ENCODE peak calls at places on chromosomes 6 and 20, in seven cellular contexts. J is effector memory CD4-positive, alpha-beta T cell; L is central memory CD8-positive, alpha-beta T cell; V is ELF-1; Y is H4; P is Daoy; E is cerebellar nuclear complex. C is an unnamed sample.

GRCh38 chr6:13908955-13909381 is 15.8 kb upstream of the RNF182 start:
- DNase-seq in J (peak), L (no peak), V (peak), Y (peak), P (peak), E (peak), C (peak)

GRCh38 chr6:54992789-54993188 is 146.2 kb downstream of the FAM83B start:
- DNase-seq in J (no peak), L (no peak), V (peak), Y (peak), P (no peak), E (no peak), C (peak)

GRCh38 chr20:62668441-62669027 is 26.2 kb downstream of the SLCO4A1 start:
- DNase-seq in J (peak), L (peak), V (peak), Y (peak), P (peak), E (peak), C (peak)

GRCh38 chr6:144710207-144710606 is 425.1 kb downstream of the UTRN start:
- DNase-seq in J (no peak), L (no peak), V (no peak), Y (peak), P (peak), E (no peak), C (no peak)

GRCh38 chr20:53423587-53424146 is 170.0 kb downstream of the ZNF217 start:
- DNase-seq in J (no peak), L (no peak), V (no peak), Y (no peak), P (no peak), E (no peak), C (no peak)

GRCh38 chr6:139871844-139872510 is 497.5 kb upstream of the CITED2 start:
- DNase-seq in J (no peak), L (no peak), V (no peak), Y (no peak), P (no peak), E (no peak), C (no peak)

GRCh38 chr6:34745277-34746103 is 11.8 kb upstream of the SNRPC start:
- DNase-seq in J (no peak), L (no peak), V (no peak), Y (peak), P (peak), E (no peak), C (no peak)

GRCh38 chr20:33210371-33210770 is 6.8 kb upstream of the BPIFA3 start:
- DNase-seq in J (no peak), L (no peak), V (no peak), Y (no peak), P (no peak), E (no peak), C (no peak)

GRCh38 chr6:128068110-128068460 is 167.2 kb upstream of the THEMIS start:
- DNase-seq in J (no peak), L (no peak), V (no peak), Y (no peak), P (no peak), E (no peak), C (no peak)

GRCh38 chr6:163285689-163286088 is 128.8 kb upstream of the QKI start:
- DNase-seq in J (no peak), L (no peak), V (no peak), Y (no peak), P (no peak), E (no peak), C (no peak)

GRCh38 chr6:11333292-11333849 is 100.9 kb upstream of the NEDD9 start:
- DNase-seq in J (no peak), L (no peak), V (no peak), Y (no peak), P (no peak), E (no peak), C (no peak)

GRCh38 chr20:1467355-1468116 is 887 bp upstream of the NSFL1C start:
- DNase-seq in J (no peak), L (no peak), V (peak), Y (no peak), P (no peak), E (no peak), C (peak)

C was measured in neural progenitor cell.